ENCODE peak calls at places on chromosomes 13 and 19, in ten cellular contexts. C, G, H, P, M, K, X, Y, Z and R are unnamed samples.

GRCh38 chr19:1131718-1132552 is 28.1 kb downstream of the GPX4 start:
- DNase-seq in C (peak; percentile 84), G (peak; percentile 91), H (peak; percentile 83), P (peak; percentile 81), M (peak; percentile 88), K (peak; percentile 97), X (peak; percentile 85), Y (no peak), Z (peak; percentile 76), R (peak; percentile 99)

GRCh38 chr13:51235186-51235585 is 13.0 kb downstream of the FAM124A start:
- DNase-seq in C (no peak), G (no peak), H (no peak), P (no peak), M (no peak), K (no peak), X (no peak), Y (no peak), Z (no peak), R (peak; percentile 10)

GRCh38 chr13:44302233-44302632 is 71.4 kb upstream of the SERP2 start:
- DNase-seq in C (no peak), G (no peak), H (no peak), P (no peak), M (no peak), K (no peak), X (no peak), Y (no peak), Z (no peak), R (no peak)

GRCh38 chr13:25249001-25249543 is 38.2 kb downstream of the MTMR6 start:
- DNase-seq in C (no peak), G (peak; percentile 49), H (peak; percentile 10), P (no peak), M (peak; percentile 43), K (no peak), X (no peak), Y (no peak), Z (no peak), R (peak; percentile 85)

GRCh38 chr13:72514141-72514540 is 213.3 kb downstream of the MZT1 start:
- DNase-seq in C (no peak), G (no peak), H (no peak), P (no peak), M (no peak), K (no peak), X (no peak), Y (no peak), Z (no peak), R (no peak)

GRCh38 chr13:25775986-25776385 is 275.8 kb downstream of the SHISA2 start:
- DNase-seq in C (no peak), G (no peak), H (no peak), P (no peak), M (no peak), K (no peak), X (no peak), Y (no peak), Z (no peak), R (no peak)

GRCh38 chr19:4957981-4958380 is 10.9 kb upstream of the KDM4B start:
- DNase-seq in C (no peak), G (no peak), H (no peak), P (no peak), M (no peak), K (no peak), X (no peak), Y (no peak), Z (no peak), R (no peak)

GRCh38 chr19:41307954-41308449 is 2.0 kb upstream of the CCDC97 start:
- DNase-seq in C (no peak), G (no peak), H (no peak), P (no peak), M (no peak), K (no peak), X (no peak), Y (no peak), Z (no peak), R (no peak)

GRCh38 chr19:38862321-38863059 is 12.7 kb upstream of the HNRNPL start:
- DNase-seq in C (no peak), G (no peak), H (peak; percentile 47), P (no peak), M (no peak), K (no peak), X (no peak), Y (no peak), Z (no peak), R (peak; percentile 36)

GRCh38 chr19:35549174-35549788 is 3.9 kb downstream of the TMEM147 start:
- DNase-seq in C (peak; percentile 89), G (peak; percentile 65), H (peak; percentile 29), P (peak; percentile 72), M (peak; percentile 56), K (peak; percentile 72), X (no peak), Y (no peak), Z (peak; percentile 31), R (peak; percentile 84)

GRCh38 chr19:39155741-39156140 is 30.2 kb downstream of the PAK4 start:
- DNase-seq in C (no peak), G (no peak), H (no peak), P (no peak), M (no peak), K (no peak), X (no peak), Y (no peak), Z (no peak), R (no peak)

GRCh38 chr13:51626749-51627148 is 42.5 kb downstream of the WDFY2 start:
- DNase-seq in C (no peak), G (no peak), H (no peak), P (no peak), M (no peak), K (no peak), X (no peak), Y (no peak), Z (no peak), R (no peak)

GRCh38 chr13:97878421-97879375 is 74.8 kb upstream of the IPO5 start:
- DNase-seq in C (no peak), G (no peak), H (no peak), P (no peak), M (peak; percentile 34), K (no peak), X (no peak), Y (no peak), Z (no peak), R (no peak)

GRCh38 chr13:39998166-39998565 is 342.7 kb downstream of the COG6 start:
- DNase-seq in C (no peak), G (no peak), H (no peak), P (no peak), M (no peak), K (peak; percentile 41), X (no peak), Y (no peak), Z (no peak), R (no peak)

GRCh38 chr19:58578430-58578925 is 5.3 kb upstream of the MZF1 start:
- DNase-seq in C (no peak), G (no peak), H (no peak), P (no peak), M (no peak), K (peak; percentile 44), X (peak; percentile 19), Y (no peak), Z (no peak), R (peak; percentile 46)

GRCh38 chr19:40584007-40584406 is 7.3 kb downstream of the SHKBP1 start:
- DNase-seq in C (no peak), G (peak; percentile 84), H (no peak), P (no peak), M (no peak), K (no peak), X (no peak), Y (no peak), Z (no peak), R (no peak)

GRCh38 chr13:80083516-80084085 is 257.3 kb downstream of the SPRY2 start:
- DNase-seq in C (no peak), G (no peak), H (no peak), P (no peak), M (peak; percentile 5), K (no peak), X (no peak), Y (no peak), Z (no peak), R (peak; percentile 52)